ENCODE peak calls at places on chromosomes 7 and 10, in six cellular contexts. One of them, this sample, is unnamed.

GRCh38 chr10:128578766-128579165 is 452.5 kb upstream of the MKI67 start:
- DNase-seq in HEK293T: no peak
- DNase-seq in astrocyte of the spinal cord: no peak
- DNase-seq in activated T-cell treated with anti-CD3 and anti-CD28 coated beads, Interleukin-2, amount 50 U/mL, for 4 hours: no peak
- DNase-seq in glomerular endothelial cell: no peak
- DNase-seq in CD4-positive, alpha-beta T cell: no peak
- DNase-seq in this sample: no peak

GRCh38 chr7:121872831-121873764 is at the start of gene PTPRZ1:
- DNase-seq in astrocyte of the spinal cord: peak
- DNase-seq in activated T-cell treated with anti-CD3 and anti-CD28 coated beads, Interleukin-2, amount 50 U/mL, for 4 hours: no peak
- DNase-seq in CD4-positive, alpha-beta T cell: no peak
- DNase-seq in HEK293T: peak
- DNase-seq in glomerular endothelial cell: no peak
- DNase-seq in this sample: no peak

GRCh38 chr10:78211476-78212110 is 177.9 kb downstream of the RPS24 start:
- DNase-seq in activated T-cell treated with anti-CD3 and anti-CD28 coated beads, Interleukin-2, amount 50 U/mL, for 4 hours: no peak
- DNase-seq in CD4-positive, alpha-beta T cell: no peak
- DNase-seq in glomerular endothelial cell: no peak
- DNase-seq in astrocyte of the spinal cord: peak
- DNase-seq in HEK293T: no peak
- DNase-seq in this sample: no peak

GRCh38 chr10:72625276-72625607 is 637 bp downstream of the MICU1 start:
- DNase-seq in glomerular endothelial cell: no peak
- DNase-seq in CD4-positive, alpha-beta T cell: no peak
- DNase-seq in activated T-cell treated with anti-CD3 and anti-CD28 coated beads, Interleukin-2, amount 50 U/mL, for 4 hours: no peak
- DNase-seq in astrocyte of the spinal cord: no peak
- DNase-seq in HEK293T: no peak
- DNase-seq in this sample: no peak

GRCh38 chr10:36888925-36889573 is 236.3 kb upstream of the ANKRD30A start:
- DNase-seq in glomerular endothelial cell: no peak
- DNase-seq in activated T-cell treated with anti-CD3 and anti-CD28 coated beads, Interleukin-2, amount 50 U/mL, for 4 hours: no peak
- DNase-seq in CD4-positive, alpha-beta T cell: peak
- DNase-seq in astrocyte of the spinal cord: no peak
- DNase-seq in HEK293T: peak
- DNase-seq in this sample: peak

GRCh38 chr10:100158044-100158805 is 27.6 kb downstream of the ERLIN1 start:
- DNase-seq in CD4-positive, alpha-beta T cell: no peak
- DNase-seq in glomerular endothelial cell: no peak
- DNase-seq in activated T-cell treated with anti-CD3 and anti-CD28 coated beads, Interleukin-2, amount 50 U/mL, for 4 hours: no peak
- DNase-seq in astrocyte of the spinal cord: no peak
- DNase-seq in HEK293T: no peak
- DNase-seq in this sample: no peak

GRCh38 chr7:144784943-144785342 is 50.9 kb downstream of the TPK1 start:
- DNase-seq in HEK293T: no peak
- DNase-seq in astrocyte of the spinal cord: no peak
- DNase-seq in CD4-positive, alpha-beta T cell: no peak
- DNase-seq in glomerular endothelial cell: no peak
- DNase-seq in activated T-cell treated with anti-CD3 and anti-CD28 coated beads, Interleukin-2, amount 50 U/mL, for 4 hours: no peak
- DNase-seq in this sample: no peak

GRCh38 chr10:7666253-7667023 is at the start of gene ITIH5:
- DNase-seq in glomerular endothelial cell: no peak
- DNase-seq in activated T-cell treated with anti-CD3 and anti-CD28 coated beads, Interleukin-2, amount 50 U/mL, for 4 hours: no peak
- DNase-seq in CD4-positive, alpha-beta T cell: no peak
- DNase-seq in HEK293T: peak
- DNase-seq in astrocyte of the spinal cord: no peak
- DNase-seq in this sample: no peak

GRCh38 chr10:23110722-23111660 is 15.6 kb downstream of the MSRB2 start:
- DNase-seq in HEK293T: no peak
- DNase-seq in CD4-positive, alpha-beta T cell: no peak
- DNase-seq in glomerular endothelial cell: no peak
- DNase-seq in activated T-cell treated with anti-CD3 and anti-CD28 coated beads, Interleukin-2, amount 50 U/mL, for 4 hours: no peak
- DNase-seq in astrocyte of the spinal cord: no peak
- DNase-seq in this sample: no peak

GRCh38 chr10:60664859-60665258 is 113.4 kb upstream of the CDK1 start:
- DNase-seq in CD4-positive, alpha-beta T cell: no peak
- DNase-seq in activated T-cell treated with anti-CD3 and anti-CD28 coated beads, Interleukin-2, amount 50 U/mL, for 4 hours: no peak
- DNase-seq in glomerular endothelial cell: no peak
- DNase-seq in astrocyte of the spinal cord: peak
- DNase-seq in HEK293T: no peak
- DNase-seq in this sample: no peak

GRCh38 chr7:51316262-51316665 is 345 bp downstream of the COBL start:
- DNase-seq in astrocyte of the spinal cord: no peak
- DNase-seq in glomerular endothelial cell: no peak
- DNase-seq in HEK293T: peak
- DNase-seq in CD4-positive, alpha-beta T cell: no peak
- DNase-seq in activated T-cell treated with anti-CD3 and anti-CD28 coated beads, Interleukin-2, amount 50 U/mL, for 4 hours: no peak
- DNase-seq in this sample: no peak

GRCh38 chr10:132229834-132230556 is 43.2 kb downstream of the DPYSL4 start:
- DNase-seq in glomerular endothelial cell: no peak
- DNase-seq in CD4-positive, alpha-beta T cell: peak
- DNase-seq in astrocyte of the spinal cord: no peak
- DNase-seq in HEK293T: no peak
- DNase-seq in activated T-cell treated with anti-CD3 and anti-CD28 coated beads, Interleukin-2, amount 50 U/mL, for 4 hours: no peak
- DNase-seq in this sample: peak

GRCh38 chr10:10830316-10831061 is 187.2 kb upstream of the CELF2 start:
- DNase-seq in HEK293T: no peak
- DNase-seq in glomerular endothelial cell: peak
- DNase-seq in astrocyte of the spinal cord: peak
- DNase-seq in CD4-positive, alpha-beta T cell: no peak
- DNase-seq in activated T-cell treated with anti-CD3 and anti-CD28 coated beads, Interleukin-2, amount 50 U/mL, for 4 hours: no peak
- DNase-seq in this sample: no peak

GRCh38 chr7:6489612-6490011 is 41.9 kb upstream of the DAGLB start:
- DNase-seq in CD4-positive, alpha-beta T cell: no peak
- DNase-seq in HEK293T: no peak
- DNase-seq in activated T-cell treated with anti-CD3 and anti-CD28 coated beads, Interleukin-2, amount 50 U/mL, for 4 hours: no peak
- DNase-seq in glomerular endothelial cell: no peak
- DNase-seq in astrocyte of the spinal cord: no peak
- DNase-seq in this sample: no peak

GRCh38 chr10:6766061-6766460 is 186.0 kb upstream of the PRKCQ start:
- DNase-seq in glomerular endothelial cell: no peak
- DNase-seq in astrocyte of the spinal cord: no peak
- DNase-seq in CD4-positive, alpha-beta T cell: no peak
- DNase-seq in activated T-cell treated with anti-CD3 and anti-CD28 coated beads, Interleukin-2, amount 50 U/mL, for 4 hours: no peak
- DNase-seq in HEK293T: no peak
- DNase-seq in this sample: no peak

GRCh38 chr10:42783181-42783549 is 570 bp downstream of the BMS1 start:
- DNase-seq in HEK293T: peak
- DNase-seq in CD4-positive, alpha-beta T cell: peak
- DNase-seq in activated T-cell treated with anti-CD3 and anti-CD28 coated beads, Interleukin-2, amount 50 U/mL, for 4 hours: peak
- DNase-seq in astrocyte of the spinal cord: peak
- DNase-seq in glomerular endothelial cell: peak
- DNase-seq in this sample: no peak

GRCh38 chr7:100827330-100828226 is at the start of gene EPHB4:
- DNase-seq in astrocyte of the spinal cord: peak
- DNase-seq in CD4-positive, alpha-beta T cell: no peak
- DNase-seq in activated T-cell treated with anti-CD3 and anti-CD28 coated beads, Interleukin-2, amount 50 U/mL, for 4 hours: no peak
- DNase-seq in glomerular endothelial cell: no peak
- DNase-seq in HEK293T: peak
- DNase-seq in this sample: no peak

GRCh38 chr10:11351801-11352200 is 259.6 kb downstream of the USP6NL start:
- DNase-seq in HEK293T: no peak
- DNase-seq in activated T-cell treated with anti-CD3 and anti-CD28 coated beads, Interleukin-2, amount 50 U/mL, for 4 hours: no peak
- DNase-seq in CD4-positive, alpha-beta T cell: no peak
- DNase-seq in astrocyte of the spinal cord: no peak
- DNase-seq in glomerular endothelial cell: no peak
- DNase-seq in this sample: no peak

This sample was measured in activated T-helper 1 cell treated with anti-CD3 and anti-CD28 coated beads, Interleukin-12 subunit alpha, Interleukin-12 subunit beta, Interleukin-2, Interleukin-4 antibody, amounts not matched to agents 30 ng/mL and 10 ng/mL and 1 ng/mL, durations not matched to agents 14 hours and 24 hours and 36 hours.